ENCODE peak calls at places on chromosomes 5 and 9, in ten cellular contexts. V is kidney epithelial cell, Z is lower lobe of right lung, H is fibroblast of lung, T is ovary, W is endothelial cell, O is keratinocyte, X is retinal pigment epithelial cell, R is neural progenitor cell, E is omental fat pad. S is an unnamed sample.

GRCh38 chr9:36925033-36925432 is 109.0 kb downstream of the PAX5 start:
- DNase-seq in V (no peak), Z (no peak), H (no peak), T (no peak), W (no peak), O (no peak), X (no peak), R (no peak), E (no peak), S (no peak)

GRCh38 chr5:110161162-110161561 is 471.4 kb downstream of the MAN2A1 start:
- DNase-seq in V (no peak), Z (no peak), H (no peak), T (no peak), W (no peak), O (no peak), X (no peak), R (no peak), E (no peak), S (no peak)

GRCh38 chr5:16879650-16880049 is 56.4 kb downstream of the MYO10 start:
- DNase-seq in V (no peak), Z (no peak), H (no peak), T (no peak), W (no peak), O (no peak), X (no peak), R (no peak), E (no peak), S (no peak)

GRCh38 chr5:34474573-34475021 is 181.5 kb upstream of the RAI14 start:
- DNase-seq in V (no peak), Z (no peak), H (peak), T (no peak), W (no peak), O (no peak), X (no peak), R (peak), E (no peak), S (no peak)

GRCh38 chr9:128822407-128823042 is 4.2 kb downstream of the ENDOG start:
- DNase-seq in V (no peak), Z (no peak), H (no peak), T (no peak), W (no peak), O (no peak), X (no peak), R (no peak), E (no peak), S (no peak)

GRCh38 chr5:53430618-53431252 is 49.7 kb upstream of the FST start:
- DNase-seq in V (no peak), Z (no peak), H (peak), T (no peak), W (no peak), O (no peak), X (peak), R (peak), E (no peak), S (no peak)

GRCh38 chr5:213803-214395 is 4.1 kb downstream of the CCDC127 start:
- DNase-seq in V (no peak), Z (no peak), H (no peak), T (no peak), W (no peak), O (no peak), X (no peak), R (no peak), E (no peak), S (no peak)

GRCh38 chr5:42542106-42542505 is 118.9 kb downstream of the GHR start:
- DNase-seq in V (no peak), Z (no peak), H (no peak), T (no peak), W (no peak), O (no peak), X (no peak), R (no peak), E (no peak), S (no peak)

GRCh38 chr9:90941661-90942060 is 140.0 kb downstream of the SYK start:
- DNase-seq in V (no peak), Z (no peak), H (no peak), T (no peak), W (no peak), O (no peak), X (no peak), R (no peak), E (no peak), S (no peak)

GRCh38 chr5:153476767-153477166 is 13.7 kb upstream of the GRIA1 start:
- DNase-seq in V (peak), Z (no peak), H (peak), T (no peak), W (no peak), O (peak), X (peak), R (no peak), E (no peak), S (no peak)

GRCh38 chr5:168649306-168649705 is 70.1 kb upstream of the PANK3 start:
- DNase-seq in V (no peak), Z (no peak), H (no peak), T (no peak), W (no peak), O (no peak), X (peak), R (no peak), E (no peak), S (no peak)

GRCh38 chr9:134061688-134062371 is 6.0 kb downstream of the BRD3 start:
- DNase-seq in V (no peak), Z (peak), H (no peak), T (peak), W (no peak), O (no peak), X (no peak), R (peak), E (no peak), S (peak)

GRCh38 chr9:15389173-15389572 is 33.5 kb upstream of the SNAPC3 start:
- DNase-seq in V (no peak), Z (no peak), H (no peak), T (no peak), W (no peak), O (no peak), X (no peak), R (no peak), E (no peak), S (no peak)

GRCh38 chr9:110668528-110669167 is at the start of gene MUSK:
- DNase-seq in V (no peak), Z (no peak), H (no peak), T (no peak), W (no peak), O (no peak), X (no peak), R (no peak), E (no peak), S (no peak)

GRCh38 chr5:60522299-60522915 is 177.6 kb downstream of the DEPDC1B start:
- DNase-seq in V (no peak), Z (no peak), H (no peak), T (no peak), W (no peak), O (no peak), X (no peak), R (no peak), E (no peak), S (no peak)

GRCh38 chr9:26169684-26170083 is 491.4 kb upstream of the TUSC1 start:
- DNase-seq in V (peak), Z (no peak), H (no peak), T (no peak), W (no peak), O (no peak), X (no peak), R (no peak), E (no peak), S (no peak)

GRCh38 chr9:135962696-135963307 is 1.6 kb upstream of the UBAC1 start:
- DNase-seq in V (no peak), Z (no peak), H (no peak), T (no peak), W (no peak), O (no peak), X (no peak), R (no peak), E (no peak), S (no peak)

GRCh38 chr5:158716668-158717067 is 383.0 kb downstream of the EBF1 start:
- DNase-seq in V (no peak), Z (no peak), H (no peak), T (no peak), W (no peak), O (no peak), X (no peak), R (peak), E (no peak), S (no peak)

GRCh38 chr9:79390077-79390673 is 181.6 kb upstream of the TLE4 start:
- DNase-seq in V (no peak), Z (no peak), H (peak), T (no peak), W (no peak), O (no peak), X (no peak), R (no peak), E (no peak), S (no peak)

GRCh38 chr5:108700928-108701327 is 46.8 kb upstream of the FER start:
- DNase-seq in V (no peak), Z (no peak), H (no peak), T (no peak), W (no peak), O (no peak), X (no peak), R (no peak), E (no peak), S (no peak)

GRCh38 chr9:29285818-29286217 is 1712.5 kb upstream of the C9orf72 start:
- DNase-seq in V (no peak), Z (no peak), H (peak), T (no peak), W (no peak), O (no peak), X (no peak), R (peak), E (no peak), S (no peak)

GRCh38 chr9:36292641-36293040 is 34.4 kb upstream of the GNE start:
- DNase-seq in V (no peak), Z (no peak), H (no peak), T (no peak), W (no peak), O (no peak), X (no peak), R (no peak), E (no peak), S (no peak)

GRCh38 chr5:104297076-104297475 is 734.5 kb upstream of the NUDT12 start:
- DNase-seq in V (no peak), Z (no peak), H (no peak), T (no peak), W (no peak), O (no peak), X (peak), R (no peak), E (no peak), S (no peak)

GRCh38 chr5:180718810-180719453 is 20.9 kb downstream of the OR2Y1 start:
- DNase-seq in V (peak), Z (no peak), H (peak), T (no peak), W (peak), O (no peak), X (no peak), R (peak), E (no peak), S (no peak)

GRCh38 chr5:77230727-77231469 is 20.4 kb downstream of the PDE8B start:
- DNase-seq in V (no peak), Z (no peak), H (peak), T (no peak), W (no peak), O (no peak), X (no peak), R (peak), E (no peak), S (no peak)

GRCh38 chr9:121529237-121529987 is 29.8 kb upstream of the GGTA1 start:
- DNase-seq in V (peak), Z (peak), H (peak), T (peak), W (no peak), O (peak), X (no peak), R (no peak), E (peak), S (no peak)

GRCh38 chr5:124906339-124907097 is 160.1 kb upstream of the ZNF608 start:
- DNase-seq in V (peak), Z (no peak), H (peak), T (peak), W (peak), O (no peak), X (peak), R (peak), E (no peak), S (no peak)

GRCh38 chr9:128556915-128557634 is 4.7 kb downstream of the SPTAN1 start:
- DNase-seq in V (no peak), Z (no peak), H (no peak), T (no peak), W (no peak), O (no peak), X (no peak), R (no peak), E (no peak), S (no peak)

GRCh38 chr5:55896663-55897062 is 45.5 kb downstream of the IL31RA start:
- DNase-seq in V (no peak), Z (no peak), H (peak), T (no peak), W (no peak), O (no peak), X (no peak), R (no peak), E (no peak), S (no peak)

GRCh38 chr5:95884021-95884333 is 61.5 kb upstream of the GLRX start:
- DNase-seq in V (no peak), Z (no peak), H (peak), T (no peak), W (no peak), O (no peak), X (no peak), R (no peak), E (no peak), S (no peak)

GRCh38 chr9:90827181-90827866 is 25.7 kb downstream of the SYK start:
- DNase-seq in V (no peak), Z (no peak), H (no peak), T (no peak), W (no peak), O (no peak), X (no peak), R (no peak), E (no peak), S (peak)

GRCh38 chr9:13900449-13900848 is 413.5 kb downstream of the NFIB start:
- DNase-seq in V (no peak), Z (no peak), H (no peak), T (no peak), W (no peak), O (peak), X (no peak), R (peak), E (no peak), S (no peak)

GRCh38 chr9:89674667-89675402 is 70.0 kb downstream of the GADD45G start:
- DNase-seq in V (no peak), Z (no peak), H (no peak), T (no peak), W (no peak), O (no peak), X (no peak), R (peak), E (no peak), S (no peak)

DNA sequence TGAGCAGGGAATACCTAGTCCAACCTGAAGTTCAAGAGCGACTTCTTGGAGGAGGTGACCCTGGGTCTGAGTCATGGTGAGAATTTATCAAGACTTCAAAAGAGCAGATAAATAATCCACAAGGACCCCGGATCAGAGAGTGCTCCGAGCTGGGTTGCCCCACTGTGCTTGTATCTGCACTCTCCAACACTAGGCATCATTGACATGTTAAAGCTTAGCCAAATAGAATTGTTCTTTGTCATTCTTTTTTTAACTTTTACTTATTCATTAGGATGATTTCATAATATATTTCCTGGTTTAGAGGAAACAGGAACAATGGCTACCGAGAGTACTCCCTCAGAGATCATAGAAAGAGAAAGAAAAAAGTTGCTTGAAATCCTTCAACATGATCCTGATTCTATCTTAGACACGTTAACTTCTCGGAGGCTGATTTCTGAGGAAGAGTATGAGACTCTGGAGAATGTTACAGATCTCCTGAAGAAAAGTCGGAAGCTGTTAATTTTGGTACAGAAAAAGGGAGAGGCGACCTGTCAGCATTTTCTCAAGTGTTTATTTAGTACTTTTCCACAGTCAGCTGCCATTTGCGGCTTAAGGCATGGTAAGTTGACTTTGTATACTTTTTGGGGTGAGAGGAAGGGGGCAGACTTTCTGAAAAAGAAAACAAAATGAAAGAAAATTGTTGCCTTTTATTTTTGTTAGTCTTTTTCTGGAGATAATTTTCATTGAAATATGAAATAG is at the start of gene CARD6:
- DNase-seq in V (no peak), Z (no peak), H (peak), T (no peak), W (no peak), O (no peak), X (no peak), R (no peak), E (no peak), S (no peak)
- TF ChIP-seq CTCF in V (no peak), Z (no peak), H (no peak), T (no peak), W (no peak), O (no peak), X (no peak), R (no peak), E (no peak), S (no peak)

GRCh38 chr9:2059131-2059929 is 44.2 kb downstream of the SMARCA2 start:
- DNase-seq in V (no peak), Z (no peak), H (no peak), T (no peak), W (no peak), O (no peak), X (peak), R (no peak), E (no peak), S (no peak)

GRCh38 chr9:2050236-2050635 is 35.1 kb downstream of the SMARCA2 start:
- DNase-seq in V (no peak), Z (no peak), H (no peak), T (no peak), W (no peak), O (no peak), X (no peak), R (no peak), E (no peak), S (no peak)

GRCh38 chr9:2055203-2055658 is 40.1 kb downstream of the SMARCA2 start:
- DNase-seq in V (no peak), Z (no peak), H (peak), T (no peak), W (no peak), O (peak), X (no peak), R (no peak), E (no peak), S (no peak)

DNA sequence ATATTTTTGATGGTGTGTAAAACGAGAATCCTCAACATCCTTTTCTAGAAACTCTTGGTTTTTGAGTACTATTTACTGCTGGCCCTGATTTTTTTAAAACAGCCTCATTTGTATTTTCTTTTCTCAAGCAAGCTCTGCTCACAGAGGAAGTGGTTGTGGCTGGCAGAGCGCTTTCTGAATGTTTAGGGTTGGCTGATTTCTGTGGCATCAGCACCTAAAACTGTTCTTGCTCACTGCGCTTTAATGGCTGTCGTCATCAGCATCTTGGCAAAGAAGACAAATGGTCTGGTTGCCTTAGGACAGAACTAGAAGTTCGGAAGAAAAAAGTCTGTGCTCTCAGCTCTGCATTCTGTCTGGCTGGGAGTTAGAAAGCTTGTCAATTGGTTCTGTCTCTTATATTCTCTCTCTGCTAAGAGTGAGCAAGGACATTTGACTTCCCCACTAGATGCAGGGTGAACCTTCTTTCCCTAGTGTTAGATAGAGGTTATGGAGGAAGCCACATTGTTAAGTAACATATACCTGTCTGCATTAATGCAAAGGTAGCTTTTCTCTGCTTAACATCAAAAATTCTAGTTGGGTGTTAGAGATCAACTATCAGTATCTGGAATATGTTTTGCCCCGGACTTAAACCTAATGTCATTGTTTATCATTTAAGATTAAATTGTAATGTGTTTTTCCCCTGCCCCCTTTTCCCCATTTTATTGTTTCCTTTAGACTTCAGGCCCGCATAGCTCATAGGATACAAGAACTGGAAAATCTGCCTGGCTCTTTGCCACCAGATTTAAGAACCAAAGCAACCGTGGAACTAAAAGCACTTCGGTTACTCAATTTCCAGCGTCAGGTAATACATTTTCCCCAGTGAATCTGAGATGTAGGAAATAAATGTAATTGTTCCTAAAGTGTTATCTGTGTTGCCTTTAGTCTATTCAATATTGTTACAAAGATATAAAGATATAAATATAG is 39.0 kb downstream of the SMARCA2 start:
- DNase-seq in V (peak), Z (no peak), H (peak), T (no peak), W (no peak), O (no peak), X (peak), R (no peak), E (no peak), S (no peak)
- TF ChIP-seq CTCF in V (no peak), Z (no peak), H (no peak), T (no peak), W (no peak), O (no peak), X (no peak), R (no peak), E (no peak), S (no peak)

DNA sequence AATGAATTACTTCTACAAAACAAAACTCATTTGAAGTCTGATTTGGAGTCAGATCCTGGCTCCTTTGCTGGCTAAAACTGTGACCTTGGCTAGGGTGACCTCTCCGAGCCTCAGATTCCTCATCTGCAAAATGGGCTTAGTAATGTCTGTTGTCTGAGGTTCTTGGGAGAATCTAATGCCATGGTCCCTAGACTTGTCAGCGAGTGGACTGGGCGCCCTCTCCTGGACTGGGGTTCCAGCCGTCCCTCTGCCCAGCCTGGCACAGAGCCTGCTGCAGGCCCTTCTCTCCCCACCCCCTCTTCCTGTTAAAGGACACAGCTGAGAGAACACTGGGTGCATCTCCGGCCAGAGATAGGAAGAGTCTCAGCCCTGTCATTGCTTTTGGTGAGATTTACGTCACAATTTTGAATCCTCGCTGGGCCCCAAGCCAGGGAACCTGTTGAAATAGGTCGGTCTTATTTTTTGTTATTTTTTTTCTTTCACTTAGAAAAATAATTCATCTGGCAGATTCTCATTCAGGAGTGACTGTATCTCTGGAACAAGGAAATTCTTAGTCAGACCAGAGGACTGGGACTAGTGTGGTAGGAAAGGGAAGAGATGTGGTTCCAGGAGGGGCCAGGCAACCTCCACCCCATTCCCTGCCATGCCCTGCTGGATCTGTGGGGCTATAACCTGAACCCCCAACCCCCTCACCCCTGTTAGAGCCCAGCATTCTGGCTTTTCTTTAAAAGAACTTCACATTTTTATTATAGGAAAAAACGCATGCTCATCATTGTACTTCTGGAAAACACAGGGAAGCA is 48.2 kb upstream of the RPL26L1 start:
- DNase-seq in V (no peak), Z (peak), H (peak), T (no peak), W (peak), O (no peak), X (no peak), R (peak), E (peak), S (peak)
- TF ChIP-seq CTCF in V (peak), Z (peak), H (peak), T (no peak), W (no peak), O (no peak), X (peak), R (peak), E (no peak), S (peak)

DNA sequence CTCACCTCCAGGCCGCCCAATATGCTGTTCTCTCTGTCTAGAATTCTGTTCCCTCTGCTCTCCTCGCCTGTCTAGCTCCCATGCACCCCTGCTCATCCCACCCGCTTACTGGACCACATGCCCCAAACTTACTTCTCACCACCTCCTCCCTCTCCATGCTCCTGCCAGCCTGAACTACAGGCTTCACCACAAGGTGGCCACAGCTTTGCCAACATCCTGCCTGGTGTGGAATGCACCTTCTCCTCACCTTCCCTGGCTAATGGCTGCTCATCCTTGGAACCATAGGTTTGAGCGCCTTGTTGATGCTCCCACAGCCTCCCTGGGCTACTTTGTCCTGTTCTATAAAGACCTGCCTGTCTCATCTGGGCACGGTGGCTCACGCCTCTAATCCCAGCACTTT is 9.6 kb downstream of the LAMC3 start:
- DNase-seq in V (no peak), Z (no peak), H (no peak), T (no peak), W (no peak), O (no peak), X (no peak), R (no peak), E (no peak), S (no peak)
- TF ChIP-seq CTCF in V (peak), Z (no peak), H (no peak), T (no peak), W (peak), O (peak), X (peak), R (peak), E (no peak), S (no peak)